ENCODE peak calls at places on chromosome 22, in six cellular contexts. H is OCI-LY7; W is NCI-H2029 treated with DMSO at 0.1 percent for 48 hours; A is activated naive CD8-positive, alpha-beta T cell treated with anti-CD3 and anti-CD28 coated beads for 36 hours; G is NCI-H1092; O is T follicular helper cell. V is an unnamed sample.

GRCh38 chr22:42437488-42438292 is 5.5 kb upstream of the NFAM1 start:
- DNase-seq in O (peak), H (peak), A (peak), G (peak), W (no peak), V (peak)

GRCh38 chr22:27110985-27111451 is 453.6 kb downstream of the MIAT start:
- DNase-seq in H (no peak), G (no peak), A (no peak), W (no peak), O (no peak), V (peak)

GRCh38 chr22:46140989-46141928 is 9.1 kb upstream of the PPARA start:
- DNase-seq in H (no peak), G (no peak), W (no peak), O (no peak), A (no peak), V (no peak)

GRCh38 chr22:44192098-44192810 is 11.5 kb downstream of the PARVG start:
- DNase-seq in O (no peak), A (peak), G (no peak), W (no peak), H (peak), V (peak)

GRCh38 chr22:42425989-42426355 is 6.2 kb downstream of the NFAM1 start:
- DNase-seq in H (no peak), O (no peak), G (no peak), W (no peak), A (no peak), V (no peak)

GRCh38 chr22:30362632-30363281 is 6.0 kb downstream of the CCDC157 start:
- DNase-seq in H (no peak), A (no peak), O (no peak), W (no peak), G (no peak), V (no peak)

GRCh38 chr22:35910013-35910860 is 118.4 kb downstream of the RBFOX2 start:
- DNase-seq in O (no peak), G (no peak), A (no peak), W (no peak), H (no peak), V (peak)

GRCh38 chr22:46500201-46500600 is 37.2 kb downstream of the CELSR1 start:
- DNase-seq in G (peak), O (no peak), W (no peak), H (no peak), A (no peak), V (no peak)

GRCh38 chr22:28203286-28203685 is 284.2 kb upstream of the PITPNB start:
- DNase-seq in H (no peak), O (no peak), W (no peak), G (no peak), A (no peak), V (no peak)

GRCh38 chr22:49871482-49871881 is 17.8 kb downstream of the ZBED4 start:
- DNase-seq in W (no peak), A (no peak), O (no peak), H (no peak), G (no peak), V (no peak)

GRCh38 chr22:24875862-24876506 is 70.0 kb downstream of the SGSM1 start:
- DNase-seq in G (no peak), O (no peak), H (peak), A (peak), W (no peak), V (peak)

GRCh38 chr22:41286639-41287091 is 678 bp upstream of the RANGAP1 start:
- DNase-seq in A (peak), H (peak), O (peak), G (no peak), W (no peak), V (peak)

V was measured in fibroblast of pulmonary artery.